ENCODE peak calls at places on chromosomes 7 and 10, in four cellular contexts. G, Z, U and L are unnamed samples.

GRCh38 chr10:33260403-33261239 is 73.8 kb downstream of the NRP1 start:
- DNase-seq in G (no peak), Z (no peak), U (no peak), L (no peak)

GRCh38 chr10:6583447-6583846 is 3.4 kb upstream of the PRKCQ start:
- DNase-seq in G (no peak), Z (no peak), U (no peak), L (peak)

GRCh38 chr10:123911866-123912265 is 20.3 kb upstream of the CPXM2 start:
- DNase-seq in G (no peak), Z (no peak), U (no peak), L (no peak)

GRCh38 chr7:70480913-70481579 is 650.9 kb upstream of the GALNT17 start:
- DNase-seq in G (no peak), Z (no peak), U (no peak), L (peak)

GRCh38 chr10:126147866-126148578 is 240.3 kb downstream of the ADAM12 start:
- DNase-seq in G (no peak), Z (no peak), U (no peak), L (no peak)

GRCh38 chr10:131207584-131208532 is 103.7 kb downstream of the TCERG1L start:
- DNase-seq in G (peak), Z (peak), U (no peak), L (no peak)

GRCh38 chr7:80488406-80488805 is 23.5 kb downstream of the GNAT3 start:
- DNase-seq in G (no peak), Z (no peak), U (no peak), L (no peak)

GRCh38 chr7:2019693-2020511 is 212.8 kb downstream of the MAD1L1 start:
- DNase-seq in G (peak), Z (peak), U (peak), L (no peak)

GRCh38 chr10:16965740-16966447 is 148.7 kb upstream of the RSU1 start:
- DNase-seq in G (no peak), Z (no peak), U (peak), L (no peak)

GRCh38 chr7:40977533-40977932 is 725.4 kb downstream of the INHBA start:
- DNase-seq in G (no peak), Z (no peak), U (no peak), L (no peak)

GRCh38 chr7:81676813-81677212 is 93.0 kb downstream of the HGF start:
- DNase-seq in G (peak), Z (no peak), U (no peak), L (no peak)

GRCh38 chr7:30728591-30729100 is 23.3 kb upstream of the INMT start:
- DNase-seq in G (no peak), Z (no peak), U (no peak), L (no peak)

GRCh38 chr10:54284526-54285193 is 516.4 kb downstream of the PCDH15 start:
- DNase-seq in G (no peak), Z (no peak), U (no peak), L (no peak)

GRCh38 chr10:76576276-76576962 is 1061.2 kb downstream of the KCNMA1 start:
- DNase-seq in G (no peak), Z (no peak), U (no peak), L (no peak)

GRCh38 chr7:98418271-98418635 is 17.4 kb upstream of the BAIAP2L1 start:
- DNase-seq in G (no peak), Z (no peak), U (no peak), L (no peak)

GRCh38 chr10:116079355-116079754 is 193.7 kb downstream of the GFRA1 start:
- DNase-seq in G (no peak), Z (no peak), U (no peak), L (no peak)

GRCh38 chr10:116080553-116080952 is 192.5 kb downstream of the GFRA1 start:
- DNase-seq in G (no peak), Z (no peak), U (no peak), L (no peak)

GRCh38 chr10:116084166-116084565 is 188.8 kb downstream of the GFRA1 start:
- DNase-seq in G (no peak), Z (no peak), U (no peak), L (no peak)

GRCh38 chr10:116082762-116083161 is 190.2 kb downstream of the GFRA1 start:
- DNase-seq in G (no peak), Z (no peak), U (no peak), L (no peak)

GRCh38 chr10:116082211-116082610 is 190.8 kb downstream of the GFRA1 start:
- DNase-seq in G (no peak), Z (no peak), U (no peak), L (no peak)
- H3K4me3 ChIP-seq in G (no peak), Z (no peak), U (no peak), L (no peak)

GRCh38 chr10:117138838-117139580 is 939 bp upstream of the VAX1 start:
- DNase-seq in G (no peak), Z (no peak), U (no peak), L (no peak)
- H3K4me3 ChIP-seq in G (peak), Z (no peak), U (no peak), L (no peak)

GRCh38 chr10:132420469-132421376 is 23.7 kb downstream of the PWWP2B start:
- DNase-seq in G (no peak), Z (peak), U (peak), L (no peak)

GRCh38 chr10:132419631-132420468 is 22.9 kb downstream of the PWWP2B start:
- DNase-seq in G (no peak), Z (peak), U (no peak), L (no peak)

GRCh38 chr10:132422931-132423813 is 26.2 kb downstream of the PWWP2B start:
- DNase-seq in G (no peak), Z (peak), U (no peak), L (no peak)

GRCh38 chr10:132422169-132422691 is 25.2 kb downstream of the PWWP2B start:
- DNase-seq in G (no peak), Z (peak), U (peak), L (no peak)

DNA sequence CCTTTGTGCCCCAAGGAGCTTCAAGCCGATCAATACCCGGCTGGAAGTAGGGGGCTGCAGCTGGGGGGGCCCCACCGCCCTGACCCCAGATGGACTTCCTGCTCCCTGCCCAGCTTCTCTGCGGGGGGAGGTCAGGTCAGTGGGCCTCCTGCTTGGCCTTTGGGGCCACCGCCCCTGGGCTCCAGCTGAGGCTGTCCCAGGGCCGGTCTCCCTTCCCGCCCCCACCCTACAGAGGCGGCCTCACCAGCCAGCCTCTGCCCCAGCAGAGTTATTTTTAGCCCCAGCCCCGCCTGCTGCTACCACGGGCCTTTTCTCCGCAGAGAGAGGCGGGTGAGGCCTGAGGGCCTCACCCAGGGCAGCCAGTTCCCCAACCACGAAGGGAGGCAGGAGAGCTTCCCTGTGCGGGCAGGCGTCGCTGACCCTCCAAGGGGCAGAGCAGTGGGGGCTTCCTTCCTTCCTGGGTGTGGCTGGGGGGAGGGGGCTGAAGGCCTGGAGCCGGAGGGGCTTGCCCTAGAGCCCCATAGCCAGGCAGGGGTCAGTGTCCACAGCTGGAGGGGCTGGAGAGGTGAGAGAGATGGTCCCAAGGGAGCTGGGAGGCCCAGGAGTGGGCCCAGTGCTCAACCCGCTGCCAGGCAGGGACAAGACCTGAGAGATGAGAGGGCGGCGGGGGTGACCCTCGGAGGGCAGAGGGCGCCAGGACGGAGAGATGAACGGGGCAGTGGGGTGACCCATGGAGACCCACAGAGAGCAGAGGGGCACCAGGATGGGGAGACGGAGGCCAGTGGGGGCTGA is 24.6 kb downstream of the PWWP2B start:
- DNase-seq in G (no peak), Z (peak), U (peak), L (peak)
- H3K4me3 ChIP-seq in G (no peak), Z (no peak), U (peak), L (no peak)

GRCh38 chr7:514242-514641 is 5.4 kb downstream of the PDGFA start:
- DNase-seq in G (no peak), Z (no peak), U (no peak), L (no peak)
- H3K4me3 ChIP-seq in G (no peak), Z (no peak), U (no peak), L (no peak)

GRCh38 chr7:32206987-32207386 is 136.8 kb upstream of the PDE1C start:
- DNase-seq in G (no peak), Z (no peak), U (no peak), L (no peak)

GRCh38 chr7:32206488-32206887 is 136.3 kb upstream of the PDE1C start:
- DNase-seq in G (no peak), Z (no peak), U (no peak), L (no peak)

GRCh38 chr7:32200593-32200992 is 130.4 kb upstream of the PDE1C start:
- DNase-seq in G (no peak), Z (no peak), U (no peak), L (no peak)

DNA sequence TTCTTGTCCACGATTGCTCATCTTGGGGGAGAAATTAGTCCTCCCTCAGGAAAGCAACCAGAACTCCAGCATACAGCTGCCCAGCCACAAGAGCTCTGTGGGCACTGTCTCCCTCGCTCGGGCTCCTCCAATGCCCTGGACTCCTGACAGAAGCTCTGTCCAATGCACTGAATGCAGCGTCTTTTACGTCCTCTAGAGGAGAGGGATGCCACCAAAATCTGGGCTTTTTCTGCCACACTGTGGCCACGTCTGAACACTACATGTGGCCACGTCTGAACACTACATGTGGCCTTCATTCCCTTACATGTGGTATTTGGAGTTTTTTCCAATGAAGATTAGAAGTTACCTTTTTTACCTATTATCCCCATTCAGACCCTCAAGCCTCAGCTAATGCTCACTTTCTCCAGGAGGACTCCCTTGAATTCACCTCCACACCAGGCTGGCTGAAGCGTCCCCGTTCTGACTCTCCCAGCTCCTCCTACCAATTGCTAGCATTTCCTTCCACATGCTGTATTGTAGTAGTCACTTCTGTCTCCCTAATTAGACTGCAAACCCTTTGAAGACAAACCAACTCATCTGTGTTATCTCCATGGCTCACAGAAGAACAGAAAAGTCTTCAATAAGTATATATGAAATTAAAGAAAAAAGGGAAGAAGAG is 134.3 kb upstream of the PDE1C start:
- DNase-seq in G (peak), Z (no peak), U (peak), L (peak)
- H3K4me3 ChIP-seq in G (peak), Z (no peak), U (peak), L (no peak)

DNA sequence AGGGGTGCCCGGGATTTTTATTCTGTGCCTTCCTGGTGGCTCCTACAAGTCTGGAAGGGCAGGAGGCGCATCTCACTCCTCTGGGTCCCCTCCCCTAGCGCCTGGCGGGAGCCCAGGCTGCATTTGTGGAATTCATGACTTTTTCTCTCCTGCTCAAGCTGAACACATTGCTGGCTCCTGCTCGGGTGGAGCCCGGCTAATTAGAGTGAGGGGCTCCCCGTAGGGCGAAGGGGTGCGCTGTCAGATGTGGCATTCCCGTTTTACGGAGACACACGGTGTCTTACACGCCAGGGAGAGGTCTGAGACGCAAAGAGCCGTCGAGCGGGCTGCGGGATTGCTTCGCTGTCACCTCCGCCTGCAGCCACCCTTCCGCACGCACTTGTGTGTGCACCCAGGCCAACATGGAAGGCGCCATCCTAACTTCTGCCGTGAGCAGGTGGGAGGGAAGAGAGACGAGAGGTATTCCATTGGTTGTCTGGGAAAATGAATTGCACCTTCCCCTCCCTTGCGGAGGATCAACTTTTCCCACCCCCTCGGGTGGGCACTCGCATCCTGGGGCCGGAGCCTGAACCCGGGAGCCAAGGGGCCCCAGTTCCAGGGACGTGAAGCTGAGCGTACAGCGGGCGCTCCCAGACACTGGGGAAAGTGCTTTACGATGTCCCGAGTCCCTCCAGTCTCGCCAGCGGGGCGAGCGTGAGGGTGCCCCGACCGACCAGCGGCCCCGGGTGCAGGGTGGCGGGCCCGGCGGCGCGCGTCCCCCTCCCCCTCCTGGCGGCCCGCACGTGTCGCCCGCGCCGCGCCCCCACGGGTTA is 1.2 kb upstream of the IKZF1 start:
- DNase-seq in G (no peak), Z (peak), U (no peak), L (no peak)
- H3K4me3 ChIP-seq in G (no peak), Z (no peak), U (peak), L (peak)

DNA sequence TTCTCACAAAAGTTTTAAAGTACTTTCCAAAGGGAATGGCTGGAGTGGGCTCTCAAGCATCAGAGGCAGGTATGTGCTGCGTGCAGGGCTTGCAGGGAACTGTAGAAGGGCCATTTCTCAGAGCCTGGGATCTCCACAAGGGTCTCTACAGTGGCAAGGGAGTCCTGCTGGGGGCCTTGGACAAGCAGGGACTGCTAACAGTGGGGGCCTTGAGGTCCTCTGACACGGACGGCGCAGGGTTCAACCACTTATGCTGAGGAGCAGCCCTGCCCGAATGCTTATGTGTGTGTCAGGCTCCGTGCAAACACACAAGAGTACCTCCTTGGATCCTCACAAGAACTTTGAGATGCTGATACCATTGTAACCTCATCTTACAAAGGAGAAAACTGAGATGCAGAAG is 342.1 kb upstream of the COBL start:
- DNase-seq in G (no peak), Z (no peak), U (no peak), L (no peak)
- H3K4me3 ChIP-seq in G (no peak), Z (no peak), U (no peak), L (no peak)

GRCh38 chr7:22884911-22885823 is 62.5 kb upstream of the TOMM7 start:
- DNase-seq in G (no peak), Z (no peak), U (no peak), L (no peak)
- H3K4me3 ChIP-seq in G (no peak), Z (no peak), U (no peak), L (no peak)